ENCODE peak calls at places on chromosomes 4 and X, in five cellular contexts. One of them, this sample, is unnamed.

GRCh38 chr4:70880739-70881138 is 21.4 kb upstream of the MOB1B start:
- DNase-seq in activated T-cell treated with anti-CD3 and anti-CD28 coated beads for 48 hours: no peak
- DNase-seq in Right ventricle myocardium superior: no peak
- DNase-seq in activated CD8-positive, alpha-beta memory T cell treated with anti-CD3 and anti-CD28 coated beads, Interleukin-2, amount 50 U/mL, for 4 hours: no peak
- DNase-seq in H54: no peak
- DNase-seq in this sample: no peak

GRCh38 chrX:27924261-27924660 is 57.0 kb downstream of the DCAF8L1 start:
- DNase-seq in activated CD8-positive, alpha-beta memory T cell treated with anti-CD3 and anti-CD28 coated beads, Interleukin-2, amount 50 U/mL, for 4 hours: no peak
- DNase-seq in activated T-cell treated with anti-CD3 and anti-CD28 coated beads for 48 hours: no peak
- DNase-seq in Right ventricle myocardium superior: no peak
- DNase-seq in H54: no peak
- DNase-seq in this sample: no peak

GRCh38 chrX:24542756-24543155 is 77.7 kb downstream of the PDK3 start:
- DNase-seq in H54: no peak
- DNase-seq in Right ventricle myocardium superior: no peak
- DNase-seq in activated CD8-positive, alpha-beta memory T cell treated with anti-CD3 and anti-CD28 coated beads, Interleukin-2, amount 50 U/mL, for 4 hours: no peak
- DNase-seq in activated T-cell treated with anti-CD3 and anti-CD28 coated beads for 48 hours: no peak
- DNase-seq in this sample: no peak

GRCh38 chrX:10387011-10387410 is 230.2 kb downstream of the CLCN4 start:
- DNase-seq in activated CD8-positive, alpha-beta memory T cell treated with anti-CD3 and anti-CD28 coated beads, Interleukin-2, amount 50 U/mL, for 4 hours: no peak
- DNase-seq in H54: no peak
- DNase-seq in Right ventricle myocardium superior: no peak
- DNase-seq in activated T-cell treated with anti-CD3 and anti-CD28 coated beads for 48 hours: no peak
- DNase-seq in this sample: no peak

GRCh38 chr4:28247805-28248204 is 1387.2 kb downstream of the STIM2 start:
- DNase-seq in activated T-cell treated with anti-CD3 and anti-CD28 coated beads for 48 hours: no peak
- DNase-seq in Right ventricle myocardium superior: no peak
- DNase-seq in activated CD8-positive, alpha-beta memory T cell treated with anti-CD3 and anti-CD28 coated beads, Interleukin-2, amount 50 U/mL, for 4 hours: no peak
- DNase-seq in H54: no peak
- DNase-seq in this sample: no peak

GRCh38 chrX:108087792-108088191 is 3.5 kb downstream of the PSMD10 start:
- DNase-seq in Right ventricle myocardium superior: no peak
- DNase-seq in H54: no peak
- DNase-seq in activated T-cell treated with anti-CD3 and anti-CD28 coated beads for 48 hours: no peak
- DNase-seq in activated CD8-positive, alpha-beta memory T cell treated with anti-CD3 and anti-CD28 coated beads, Interleukin-2, amount 50 U/mL, for 4 hours: no peak
- DNase-seq in this sample: no peak

GRCh38 chrX:140949231-140949630 is 53.2 kb upstream of the SPANXB1 start:
- DNase-seq in activated CD8-positive, alpha-beta memory T cell treated with anti-CD3 and anti-CD28 coated beads, Interleukin-2, amount 50 U/mL, for 4 hours: no peak
- DNase-seq in Right ventricle myocardium superior: no peak
- DNase-seq in activated T-cell treated with anti-CD3 and anti-CD28 coated beads for 48 hours: no peak
- DNase-seq in H54: no peak
- DNase-seq in this sample: no peak

GRCh38 chr4:5052424-5052702 is 1.1 kb downstream of the STK32B start:
- DNase-seq in H54: no peak
- DNase-seq in activated CD8-positive, alpha-beta memory T cell treated with anti-CD3 and anti-CD28 coated beads, Interleukin-2, amount 50 U/mL, for 4 hours: no peak
- DNase-seq in activated T-cell treated with anti-CD3 and anti-CD28 coated beads for 48 hours: no peak
- DNase-seq in Right ventricle myocardium superior: no peak
- DNase-seq in this sample: no peak

GRCh38 chr4:175246941-175247340 is 328.8 kb downstream of the ADAM29 start:
- DNase-seq in activated CD8-positive, alpha-beta memory T cell treated with anti-CD3 and anti-CD28 coated beads, Interleukin-2, amount 50 U/mL, for 4 hours: no peak
- DNase-seq in activated T-cell treated with anti-CD3 and anti-CD28 coated beads for 48 hours: no peak
- DNase-seq in H54: no peak
- DNase-seq in Right ventricle myocardium superior: no peak
- DNase-seq in this sample: no peak

GRCh38 chrX:130179170-130179569 is 7.4 kb downstream of the RAB33A start:
- DNase-seq in H54: no peak
- DNase-seq in activated T-cell treated with anti-CD3 and anti-CD28 coated beads for 48 hours: no peak
- DNase-seq in Right ventricle myocardium superior: no peak
- DNase-seq in activated CD8-positive, alpha-beta memory T cell treated with anti-CD3 and anti-CD28 coated beads, Interleukin-2, amount 50 U/mL, for 4 hours: no peak
- DNase-seq in this sample: no peak

GRCh38 chr4:89273741-89274141 is 33.9 kb downstream of the GPRIN3 start:
- DNase-seq in activated T-cell treated with anti-CD3 and anti-CD28 coated beads for 48 hours: no peak
- DNase-seq in Right ventricle myocardium superior: no peak
- DNase-seq in H54: no peak
- DNase-seq in activated CD8-positive, alpha-beta memory T cell treated with anti-CD3 and anti-CD28 coated beads, Interleukin-2, amount 50 U/mL, for 4 hours: no peak
- DNase-seq in this sample: peak

GRCh38 chrX:100829730-100830129 is 9.5 kb downstream of the CSTF2 start:
- DNase-seq in Right ventricle myocardium superior: no peak
- DNase-seq in H54: peak
- DNase-seq in activated CD8-positive, alpha-beta memory T cell treated with anti-CD3 and anti-CD28 coated beads, Interleukin-2, amount 50 U/mL, for 4 hours: no peak
- DNase-seq in activated T-cell treated with anti-CD3 and anti-CD28 coated beads for 48 hours: no peak
- DNase-seq in this sample: no peak

GRCh38 chr4:16759781-16760459 is 138.5 kb downstream of the LDB2 start:
- DNase-seq in activated T-cell treated with anti-CD3 and anti-CD28 coated beads for 48 hours: no peak
- DNase-seq in H54: no peak
- DNase-seq in activated CD8-positive, alpha-beta memory T cell treated with anti-CD3 and anti-CD28 coated beads, Interleukin-2, amount 50 U/mL, for 4 hours: no peak
- DNase-seq in Right ventricle myocardium superior: no peak
- DNase-seq in this sample: no peak

GRCh38 chr4:138039010-138039409 is 203.1 kb downstream of the SLC7A11 start:
- DNase-seq in H54: no peak
- DNase-seq in activated CD8-positive, alpha-beta memory T cell treated with anti-CD3 and anti-CD28 coated beads, Interleukin-2, amount 50 U/mL, for 4 hours: no peak
- DNase-seq in Right ventricle myocardium superior: no peak
- DNase-seq in activated T-cell treated with anti-CD3 and anti-CD28 coated beads for 48 hours: no peak
- DNase-seq in this sample: no peak

GRCh38 chr4:108651068-108651794 is 832 bp downstream of the OSTC start:
- DNase-seq in Right ventricle myocardium superior: no peak
- DNase-seq in activated T-cell treated with anti-CD3 and anti-CD28 coated beads for 48 hours: no peak
- DNase-seq in H54: no peak
- DNase-seq in activated CD8-positive, alpha-beta memory T cell treated with anti-CD3 and anti-CD28 coated beads, Interleukin-2, amount 50 U/mL, for 4 hours: no peak
- DNase-seq in this sample: no peak

GRCh38 chrX:23656684-23657083 is 10.6 kb upstream of the PRDX4 start:
- DNase-seq in H54: no peak
- DNase-seq in activated T-cell treated with anti-CD3 and anti-CD28 coated beads for 48 hours: no peak
- DNase-seq in Right ventricle myocardium superior: no peak
- DNase-seq in activated CD8-positive, alpha-beta memory T cell treated with anti-CD3 and anti-CD28 coated beads, Interleukin-2, amount 50 U/mL, for 4 hours: no peak
- DNase-seq in this sample: no peak

GRCh38 chrX:153816821-153817220 is 13.5 kb downstream of the PDZD4 start:
- DNase-seq in Right ventricle myocardium superior: no peak
- DNase-seq in H54: no peak
- DNase-seq in activated CD8-positive, alpha-beta memory T cell treated with anti-CD3 and anti-CD28 coated beads, Interleukin-2, amount 50 U/mL, for 4 hours: no peak
- DNase-seq in activated T-cell treated with anti-CD3 and anti-CD28 coated beads for 48 hours: peak
- DNase-seq in this sample: no peak

This sample was measured in NCI-H748 treated with DMSO at 0.1 percent for 48 hours.